ENCODE peak calls at places on chromosomes 2 and 18, in six cellular contexts. N is cardiac muscle cell; Q is neuronal stem cell; D is substantia nigra; Z is activated CD8-positive, alpha-beta memory T cell treated with anti-CD3 and anti-CD28 coated beads for 48 hours; O is H7. F is an unnamed sample.

GRCh38 chr2:134892282-134893054 is 26.2 kb upstream of the CCNT2 start:
- DNase-seq in Z (no peak), D (no peak), Q (no peak), O (no peak), N (no peak), F (peak)

GRCh38 chr18:59300676-59301285 is 17.7 kb downstream of the CPLX4 start:
- DNase-seq in D (no peak), N (no peak), O (no peak), Q (no peak), Z (no peak), F (no peak)

GRCh38 chr2:20190862-20191713 is 33.8 kb downstream of the SDC1 start:
- DNase-seq in Q (peak), O (peak), Z (no peak), N (peak), D (no peak), F (no peak)

GRCh38 chr2:200968735-200969134 is 5.3 kb upstream of the ORC2 start:
- DNase-seq in Q (no peak), O (no peak), N (no peak), Z (no peak), D (no peak), F (no peak)

GRCh38 chr2:241507430-241508239 is 749 bp downstream of the STK25 start:
- DNase-seq in Z (peak), Q (peak), N (peak), O (peak), D (no peak), F (peak)

GRCh38 chr2:149136111-149136510 is 97.6 kb downstream of the LYPD6B start:
- DNase-seq in D (no peak), Z (no peak), N (no peak), O (no peak), Q (no peak), F (no peak)

GRCh38 chr18:32460046-32460785 is 10.5 kb downstream of the GAREM1 start:
- DNase-seq in O (no peak), Z (no peak), D (no peak), N (no peak), Q (no peak), F (no peak)

GRCh38 chr2:183244300-183244849 is 120.1 kb downstream of the NUP35 start:
- DNase-seq in D (no peak), Q (no peak), Z (no peak), N (no peak), O (peak), F (no peak)

GRCh38 chr2:232341739-232342126 is 36.8 kb upstream of the ALPP start:
- DNase-seq in D (no peak), Z (no peak), N (no peak), O (no peak), Q (no peak), F (no peak)

GRCh38 chr2:168500516-168500915 is 44.4 kb downstream of the CERS6 start:
- DNase-seq in Q (no peak), N (no peak), Z (no peak), O (no peak), D (no peak), F (no peak)

GRCh38 chr2:705971-706511 is 28.8 kb upstream of the TMEM18 start:
- DNase-seq in O (no peak), Z (no peak), Q (no peak), D (no peak), N (no peak), F (no peak)

GRCh38 chr18:6884944-6885343 is 155.4 kb downstream of the ARHGAP28 start:
- DNase-seq in Z (no peak), O (no peak), Q (no peak), N (no peak), D (no peak), F (no peak)

GRCh38 chr2:201118121-201118956 is 2.4 kb downstream of the CFLAR start:
- DNase-seq in Z (peak), D (peak), Q (no peak), N (peak), O (peak), F (peak)

GRCh38 chr2:167924556-167924955 is 322.8 kb downstream of the STK39 start:
- DNase-seq in N (no peak), D (no peak), Z (no peak), Q (no peak), O (no peak), F (no peak)

GRCh38 chr2:224749136-224749535 is 33.0 kb upstream of the CCDC195 start:
- DNase-seq in D (no peak), Q (no peak), Z (no peak), O (peak), N (no peak), F (no peak)

GRCh38 chr2:2328847-2329246 is 2.2 kb downstream of the MYT1L start:
- DNase-seq in Q (peak), N (peak), D (no peak), O (peak), Z (no peak), F (peak)

GRCh38 chr18:7728297-7728696 is 161.2 kb downstream of the PTPRM start:
- DNase-seq in Q (no peak), O (no peak), N (no peak), Z (no peak), D (no peak), F (no peak)

GRCh38 chr18:49024808-49025361 is 74.1 kb upstream of the SMAD7 start:
- DNase-seq in O (peak), Z (no peak), Q (no peak), N (no peak), D (no peak), F (peak)

GRCh38 chr18:68177807-68178702 is 536.9 kb downstream of the TMX3 start:
- DNase-seq in O (no peak), N (no peak), D (no peak), Z (no peak), Q (no peak), F (peak)

GRCh38 chr2:147538848-147539247 is 306.0 kb upstream of the ACVR2A start:
- DNase-seq in N (no peak), Q (no peak), D (no peak), O (no peak), Z (no peak), F (no peak)

GRCh38 chr2:3460161-3460560 is 59.2 kb downstream of the ADI1 start:
- DNase-seq in N (no peak), Z (no peak), D (no peak), Q (no peak), O (no peak), F (no peak)

GRCh38 chr2:8004250-8004681 is 677.6 kb upstream of the ID2 start:
- DNase-seq in O (no peak), D (no peak), Z (no peak), Q (no peak), N (no peak), F (peak)

GRCh38 chr2:142574388-142574787 is 303.1 kb upstream of the KYNU start:
- DNase-seq in Q (no peak), D (no peak), N (no peak), Z (no peak), O (no peak), F (no peak)

GRCh38 chr2:103401621-103402020 is 639.8 kb downstream of the TMEM182 start:
- DNase-seq in Q (peak), O (peak), D (no peak), N (peak), Z (no peak), F (peak)

GRCh38 chr2:130365075-130365474 is 9.2 kb downstream of the PTPN18 start:
- DNase-seq in Q (no peak), O (no peak), Z (no peak), D (no peak), N (no peak), F (no peak)

GRCh38 chr2:29281585-29281984 is 166.4 kb downstream of the CLIP4 start:
- DNase-seq in Q (no peak), D (peak), N (no peak), O (no peak), Z (no peak), F (peak)